ENCODE peak calls at places on chromosomes 3 and 15, in four cellular contexts. D is NCI-H1105; O is stimulated activated CD8-positive, alpha-beta memory T cell treated with anti-CD3 and anti-CD28 coated beads, Interleukin-4, amount 100 ng/mL, for 24 hours; P is HS-5. V is an unnamed sample.

GRCh38 chr3:123113889-123114450 is 47.1 kb downstream of the PDIA5 start:
- DNase-seq in O (no peak), P (no peak), D (no peak), V (no peak)

GRCh38 chr15:83200162-83200561 is 7.5 kb downstream of the HDGFL3 start:
- DNase-seq in D (no peak), P (no peak), O (no peak), V (no peak)

GRCh38 chr3:14762701-14763100 is 56.1 kb upstream of the FGD5 start:
- DNase-seq in O (no peak), P (no peak), D (no peak), V (no peak)

GRCh38 chr3:138062626-138063025 is 52.7 kb downstream of the CLDN18 start:
- DNase-seq in O (no peak), D (no peak), P (no peak), V (no peak)

GRCh38 chr3:147046916-147047315 is 359.4 kb downstream of the ZIC4 start:
- DNase-seq in P (no peak), O (no peak), D (no peak), V (no peak)

GRCh38 chr3:23174426-23175039 is 28.6 kb upstream of the UBE2E2 start:
- DNase-seq in O (no peak), P (no peak), D (no peak), V (no peak)

GRCh38 chr3:160163259-160163878 is 61.9 kb upstream of the C3orf80 start:
- DNase-seq in D (peak; percentile 31), P (no peak), O (no peak), V (no peak)

GRCh38 chr3:152100491-152101086 is 168.1 kb upstream of the MBNL1 start:
- DNase-seq in O (no peak), D (no peak), P (no peak), V (no peak)

GRCh38 chr15:101492752-101493692 is 3.5 kb upstream of the PCSK6 start:
- DNase-seq in P (no peak), D (no peak), O (no peak), V (no peak)

GRCh38 chr15:68414591-68414990 is 17.4 kb downstream of the ITGA11 start:
- DNase-seq in P (no peak), D (no peak), O (no peak), V (no peak)

GRCh38 chr15:60441323-60441722 is 37.6 kb downstream of the ICE2 start:
- DNase-seq in O (no peak), P (no peak), D (no peak), V (no peak)

GRCh38 chr15:36106640-36107335 is 472.6 kb upstream of the CDIN1 start:
- DNase-seq in P (no peak), D (no peak), O (no peak), V (no peak)

GRCh38 chr3:42502429-42503250 is at the start of gene VIPR1:
- DNase-seq in O (peak; percentile 83), D (peak; percentile 83), P (no peak), V (peak; percentile 68)

GRCh38 chr15:64456634-64457108 is 3.7 kb upstream of the ZNF609 start:
- DNase-seq in P (no peak), O (no peak), D (no peak), V (no peak)

V was measured in DMS153.